ENCODE peak calls at places on chromosomes 2 and 18, in ten cellular contexts. One of them, this sample, is unnamed.

GRCh38 chr18:2400701-2401191 is 170.6 kb downstream of the METTL4 start:
- DNase-seq in CD8-positive, alpha-beta memory T cell: no peak
- DNase-seq in glutamatergic neuron: no peak
- DNase-seq in NCI-H1092 treated with DMSO at 0.1 percent for 48 hours: no peak
- DNase-seq in stimulated activated naive B cell treated with anti-CD40 and anti-IgM and Interleukin-4, amounts not matched to agents 10 μg/mL and 1 μg/mL and 100 μg/mL, for 72 hours: no peak
- DNase-seq in NCI-H526 treated with DMSO at 0.1 percent for 48 hours: no peak
- DNase-seq in hypothalamus: no peak
- DNase-seq in GM06990: no peak
- DNase-seq in NCI-H1417: no peak
- DNase-seq in globus pallidus: no peak
- DNase-seq in this sample: no peak

GRCh38 chr2:240934701-240935100 is 28.6 kb downstream of the CROCC2 start:
- DNase-seq in CD8-positive, alpha-beta memory T cell: peak
- DNase-seq in glutamatergic neuron: no peak
- DNase-seq in NCI-H1092 treated with DMSO at 0.1 percent for 48 hours: no peak
- DNase-seq in stimulated activated naive B cell treated with anti-CD40 and anti-IgM and Interleukin-4, amounts not matched to agents 10 μg/mL and 1 μg/mL and 100 μg/mL, for 72 hours: no peak
- DNase-seq in NCI-H526 treated with DMSO at 0.1 percent for 48 hours: no peak
- DNase-seq in hypothalamus: no peak
- DNase-seq in GM06990: no peak
- DNase-seq in NCI-H1417: no peak
- DNase-seq in globus pallidus: no peak
- DNase-seq in this sample: no peak

GRCh38 chr2:219596954-219597551 is 604 bp upstream of the STK11IP start:
- DNase-seq in CD8-positive, alpha-beta memory T cell: no peak
- DNase-seq in glutamatergic neuron: no peak
- DNase-seq in NCI-H1092 treated with DMSO at 0.1 percent for 48 hours: peak
- DNase-seq in stimulated activated naive B cell treated with anti-CD40 and anti-IgM and Interleukin-4, amounts not matched to agents 10 μg/mL and 1 μg/mL and 100 μg/mL, for 72 hours: no peak
- DNase-seq in NCI-H526 treated with DMSO at 0.1 percent for 48 hours: peak
- DNase-seq in hypothalamus: no peak
- DNase-seq in GM06990: no peak
- DNase-seq in NCI-H1417: no peak
- DNase-seq in globus pallidus: no peak
- DNase-seq in this sample: no peak

GRCh38 chr2:8453904-8454302 is 228.0 kb upstream of the ID2 start:
- DNase-seq in CD8-positive, alpha-beta memory T cell: no peak
- DNase-seq in glutamatergic neuron: no peak
- DNase-seq in NCI-H1092 treated with DMSO at 0.1 percent for 48 hours: no peak
- DNase-seq in stimulated activated naive B cell treated with anti-CD40 and anti-IgM and Interleukin-4, amounts not matched to agents 10 μg/mL and 1 μg/mL and 100 μg/mL, for 72 hours: no peak
- DNase-seq in NCI-H526 treated with DMSO at 0.1 percent for 48 hours: no peak
- DNase-seq in hypothalamus: no peak
- DNase-seq in GM06990: no peak
- DNase-seq in NCI-H1417: no peak
- DNase-seq in globus pallidus: no peak
- DNase-seq in this sample: no peak

GRCh38 chr18:80109676-80110078 is 615 bp downstream of the ADNP2 start:
- DNase-seq in CD8-positive, alpha-beta memory T cell: peak
- DNase-seq in glutamatergic neuron: peak
- DNase-seq in NCI-H1092 treated with DMSO at 0.1 percent for 48 hours: peak
- DNase-seq in stimulated activated naive B cell treated with anti-CD40 and anti-IgM and Interleukin-4, amounts not matched to agents 10 μg/mL and 1 μg/mL and 100 μg/mL, for 72 hours: no peak
- DNase-seq in NCI-H526 treated with DMSO at 0.1 percent for 48 hours: no peak
- DNase-seq in hypothalamus: no peak
- DNase-seq in GM06990: peak
- DNase-seq in NCI-H1417: peak
- DNase-seq in globus pallidus: peak
- DNase-seq in this sample: peak

GRCh38 chr18:36035253-36035652 is 32.1 kb downstream of the RPRD1A start:
- DNase-seq in CD8-positive, alpha-beta memory T cell: no peak
- DNase-seq in glutamatergic neuron: no peak
- DNase-seq in NCI-H1092 treated with DMSO at 0.1 percent for 48 hours: peak
- DNase-seq in stimulated activated naive B cell treated with anti-CD40 and anti-IgM and Interleukin-4, amounts not matched to agents 10 μg/mL and 1 μg/mL and 100 μg/mL, for 72 hours: no peak
- DNase-seq in NCI-H526 treated with DMSO at 0.1 percent for 48 hours: peak
- DNase-seq in hypothalamus: no peak
- DNase-seq in GM06990: no peak
- DNase-seq in NCI-H1417: peak
- DNase-seq in globus pallidus: no peak
- DNase-seq in this sample: no peak

GRCh38 chr2:165406053-165406628 is 63.4 kb upstream of the CSRNP3 start:
- DNase-seq in CD8-positive, alpha-beta memory T cell: no peak
- DNase-seq in glutamatergic neuron: no peak
- DNase-seq in NCI-H1092 treated with DMSO at 0.1 percent for 48 hours: no peak
- DNase-seq in stimulated activated naive B cell treated with anti-CD40 and anti-IgM and Interleukin-4, amounts not matched to agents 10 μg/mL and 1 μg/mL and 100 μg/mL, for 72 hours: no peak
- DNase-seq in NCI-H526 treated with DMSO at 0.1 percent for 48 hours: no peak
- DNase-seq in hypothalamus: no peak
- DNase-seq in GM06990: no peak
- DNase-seq in NCI-H1417: peak
- DNase-seq in globus pallidus: no peak
- DNase-seq in this sample: peak

GRCh38 chr2:96341641-96342040 is 6.1 kb downstream of the NCAPH start:
- DNase-seq in CD8-positive, alpha-beta memory T cell: peak
- DNase-seq in glutamatergic neuron: no peak
- DNase-seq in NCI-H1092 treated with DMSO at 0.1 percent for 48 hours: no peak
- DNase-seq in stimulated activated naive B cell treated with anti-CD40 and anti-IgM and Interleukin-4, amounts not matched to agents 10 μg/mL and 1 μg/mL and 100 μg/mL, for 72 hours: no peak
- DNase-seq in NCI-H526 treated with DMSO at 0.1 percent for 48 hours: no peak
- DNase-seq in hypothalamus: no peak
- DNase-seq in GM06990: no peak
- DNase-seq in NCI-H1417: no peak
- DNase-seq in globus pallidus: no peak
- DNase-seq in this sample: no peak

GRCh38 chr18:67300498-67300897 is 216.0 kb downstream of the DSEL start:
- DNase-seq in CD8-positive, alpha-beta memory T cell: no peak
- DNase-seq in glutamatergic neuron: no peak
- DNase-seq in NCI-H1092 treated with DMSO at 0.1 percent for 48 hours: no peak
- DNase-seq in stimulated activated naive B cell treated with anti-CD40 and anti-IgM and Interleukin-4, amounts not matched to agents 10 μg/mL and 1 μg/mL and 100 μg/mL, for 72 hours: no peak
- DNase-seq in NCI-H526 treated with DMSO at 0.1 percent for 48 hours: no peak
- DNase-seq in hypothalamus: no peak
- DNase-seq in GM06990: peak
- DNase-seq in NCI-H1417: no peak
- DNase-seq in globus pallidus: no peak
- DNase-seq in this sample: no peak